ENCODE peak calls at places on chromosomes 12 and 14, in nine cellular contexts. H, Z, A, P, M, R, T, K and C are unnamed samples.

GRCh38 chr12:76878045-76878898 is 547 bp downstream of the CSRP2 start:
- DNase-seq in H (peak), Z (peak), A (no peak), P (no peak), M (no peak), R (peak), T (no peak), K (peak), C (peak)

GRCh38 chr14:103156733-103157411 is 33.6 kb downstream of the TNFAIP2 start:
- DNase-seq in H (no peak), Z (no peak), A (no peak), P (no peak), M (no peak), R (no peak), T (no peak), K (no peak), C (no peak)

GRCh38 chr14:97846156-97846555 is 1049.0 kb downstream of the VRK1 start:
- DNase-seq in H (no peak), Z (no peak), A (no peak), P (no peak), M (no peak), R (no peak), T (no peak), K (no peak), C (no peak)

GRCh38 chr12:106673151-106673550 is 90.3 kb downstream of the RFX4 start:
- DNase-seq in H (no peak), Z (no peak), A (no peak), P (no peak), M (no peak), R (no peak), T (no peak), K (peak), C (no peak)

GRCh38 chr12:131831635-131832041 is 3.4 kb downstream of the MMP17 start:
- DNase-seq in H (peak), Z (peak), A (no peak), P (peak), M (no peak), R (no peak), T (no peak), K (peak), C (no peak)

GRCh38 chr12:108884116-108885012 is 4.5 kb downstream of the DAO start:
- DNase-seq in H (peak), Z (peak), A (peak), P (no peak), M (no peak), R (peak), T (peak), K (peak), C (no peak)

GRCh38 chr12:79098530-79098929 is 234.0 kb downstream of the SYT1 start:
- DNase-seq in H (peak), Z (no peak), A (no peak), P (no peak), M (no peak), R (no peak), T (no peak), K (no peak), C (peak)

GRCh38 chr14:99936738-99937474 is 128.3 kb upstream of the EVL start:
- DNase-seq in H (no peak), Z (no peak), A (no peak), P (no peak), M (no peak), R (no peak), T (no peak), K (no peak), C (no peak)

GRCh38 chr12:32091696-32092095 is 15.0 kb upstream of the BICD1 start:
- DNase-seq in H (no peak), Z (no peak), A (no peak), P (no peak), M (no peak), R (no peak), T (no peak), K (no peak), C (no peak)

GRCh38 chr12:82326905-82327503 is 31.2 kb downstream of the CCDC59 start:
- DNase-seq in H (peak), Z (peak), A (no peak), P (no peak), M (no peak), R (no peak), T (no peak), K (peak), C (peak)

GRCh38 chr12:89494411-89495231 is 30.0 kb downstream of the GALNT4 start:
- DNase-seq in H (peak), Z (no peak), A (no peak), P (no peak), M (no peak), R (no peak), T (peak), K (no peak), C (no peak)